ENCODE peak calls at places on chromosome X, in five cellular contexts. One of them, this sample, is unnamed.

GRCh38 chrX:70132244-70132643 is 1.0 kb upstream of the IGBP1 start:
- DNase-seq in A172: no peak
- DNase-seq in AG09309: no peak
- DNase-seq in stomach: no peak
- DNase-seq in activated CD4-positive, alpha-beta T cell treated with anti-CD3 and anti-CD28 coated beads, Interleukin-2, amount 10 ng/mL, durations not matched to agents 7 days and 5 days: no peak
- DNase-seq in this sample: no peak

GRCh38 chrX:148914783-148915182 is 414.4 kb downstream of the AFF2 start:
- DNase-seq in A172: no peak
- DNase-seq in activated CD4-positive, alpha-beta T cell treated with anti-CD3 and anti-CD28 coated beads, Interleukin-2, amount 10 ng/mL, durations not matched to agents 7 days and 5 days: no peak
- DNase-seq in stomach: no peak
- DNase-seq in AG09309: no peak
- DNase-seq in this sample: no peak

GRCh38 chrX:129318375-129318774 is 204.9 kb downstream of the SMARCA1 start:
- DNase-seq in A172: no peak
- DNase-seq in AG09309: peak; percentile 3
- DNase-seq in activated CD4-positive, alpha-beta T cell treated with anti-CD3 and anti-CD28 coated beads, Interleukin-2, amount 10 ng/mL, durations not matched to agents 7 days and 5 days: no peak
- DNase-seq in stomach: no peak
- DNase-seq in this sample: peak; percentile 39

GRCh38 chrX:150363561-150364346 is 637 bp downstream of the MAMLD1 start:
- DNase-seq in A172: peak; percentile 26
- DNase-seq in AG09309: no peak
- DNase-seq in stomach: no peak
- DNase-seq in activated CD4-positive, alpha-beta T cell treated with anti-CD3 and anti-CD28 coated beads, Interleukin-2, amount 10 ng/mL, durations not matched to agents 7 days and 5 days: no peak
- DNase-seq in this sample: peak; percentile 52

GRCh38 chrX:36947214-36947613 is 61.0 kb upstream of the FAM47C start:
- DNase-seq in AG09309: no peak
- DNase-seq in A172: no peak
- DNase-seq in activated CD4-positive, alpha-beta T cell treated with anti-CD3 and anti-CD28 coated beads, Interleukin-2, amount 10 ng/mL, durations not matched to agents 7 days and 5 days: no peak
- DNase-seq in stomach: no peak
- DNase-seq in this sample: no peak

GRCh38 chrX:115892787-115893671 is 277.5 kb upstream of the AGTR2 start:
- DNase-seq in AG09309: peak; percentile 35
- DNase-seq in A172: peak; percentile 33
- DNase-seq in activated CD4-positive, alpha-beta T cell treated with anti-CD3 and anti-CD28 coated beads, Interleukin-2, amount 10 ng/mL, durations not matched to agents 7 days and 5 days: no peak
- DNase-seq in stomach: peak; percentile 70
- DNase-seq in this sample: peak; percentile 43

GRCh38 chrX:118523920-118524319 is 28.3 kb downstream of the DOCK11 start:
- DNase-seq in activated CD4-positive, alpha-beta T cell treated with anti-CD3 and anti-CD28 coated beads, Interleukin-2, amount 10 ng/mL, durations not matched to agents 7 days and 5 days: peak; percentile 54
- DNase-seq in AG09309: no peak
- DNase-seq in stomach: no peak
- DNase-seq in A172: no peak
- DNase-seq in this sample: no peak

GRCh38 chrX:3191821-3192220 is 150.6 kb downstream of the ARSF start:
- DNase-seq in AG09309: no peak
- DNase-seq in stomach: no peak
- DNase-seq in A172: no peak
- DNase-seq in activated CD4-positive, alpha-beta T cell treated with anti-CD3 and anti-CD28 coated beads, Interleukin-2, amount 10 ng/mL, durations not matched to agents 7 days and 5 days: no peak
- DNase-seq in this sample: no peak

GRCh38 chrX:155767101-155767878 is 113.9 kb upstream of the VAMP7 start:
- DNase-seq in AG09309: peak; percentile 35
- DNase-seq in A172: peak; percentile 91
- DNase-seq in activated CD4-positive, alpha-beta T cell treated with anti-CD3 and anti-CD28 coated beads, Interleukin-2, amount 10 ng/mL, durations not matched to agents 7 days and 5 days: peak; percentile 55
- DNase-seq in stomach: peak; percentile 47
- DNase-seq in this sample: no peak

This sample was measured in lung microvascular endothelial cell.